ENCODE peak calls at places on chromosomes 13 and 19, in six cellular contexts. K, R, E, G, X and I are unnamed samples.
A peak's percentile ranks its signal among the peaks of the same experiment; 100 is the strongest.

GRCh38 chr13:31528176-31528575 is 211.2 kb upstream of the RXFP2 start:
- DNase-seq in K (no peak), R (no peak), E (no peak), G (no peak), X (no peak), I (no peak)

GRCh38 chr19:3080281-3080680 is 13.9 kb upstream of the GNA11 start:
- DNase-seq in K (no peak), R (no peak), E (no peak), G (no peak), X (no peak), I (no peak)

GRCh38 chr19:46404884-46405658 is 8.3 kb downstream of the CCDC8 start:
- DNase-seq in K (peak; percentile 53), R (no peak), E (peak; percentile 38), G (no peak), X (no peak), I (peak; percentile 70)

GRCh38 chr19:7689165-7689564 is 8.5 kb downstream of the TRAPPC5 start:
- DNase-seq in K (no peak), R (no peak), E (peak; percentile 82), G (no peak), X (no peak), I (no peak)

GRCh38 chr13:48268019-48268418 is 35.0 kb downstream of the ITM2B start:
- DNase-seq in K (no peak), R (no peak), E (no peak), G (no peak), X (no peak), I (no peak)

GRCh38 chr19:2883686-2884439 is 16.7 kb downstream of the ZNF556 start:
- DNase-seq in K (peak; percentile 72), R (no peak), E (no peak), G (no peak), X (no peak), I (no peak)

GRCh38 chr13:91347996-91348905 is 764 bp downstream of the MIR17HG start:
- DNase-seq in K (no peak), R (peak; percentile 50), E (peak; percentile 89), G (peak; percentile 83), X (no peak), I (peak; percentile 72)

GRCh38 chr19:4303778-4304508 is 455 bp upstream of the FSD1 start:
- DNase-seq in K (no peak), R (no peak), E (no peak), G (no peak), X (no peak), I (no peak)

GRCh38 chr13:87680298-87680697 is 9.1 kb downstream of the SLITRK5 start:
- DNase-seq in K (no peak), R (no peak), E (no peak), G (no peak), X (no peak), I (no peak)

GRCh38 chr19:54429176-54429495 is 13.9 kb downstream of the TTYH1 start:
- DNase-seq in K (no peak), R (no peak), E (no peak), G (no peak), X (no peak), I (no peak)

GRCh38 chr19:934865-935422 is 9.1 kb downstream of the ARID3A start:
- DNase-seq in K (peak; percentile 48), R (no peak), E (peak; percentile 97), G (peak; percentile 97), X (peak; percentile 11), I (no peak)

GRCh38 chr19:55118401-55118991 is 1.1 kb upstream of the PPP1R12C start:
- DNase-seq in K (peak; percentile 50), R (no peak), E (no peak), G (peak; percentile 77), X (no peak), I (no peak)

GRCh38 chr19:44865196-44865767 is 19.2 kb downstream of the NECTIN2 start:
- DNase-seq in K (no peak), R (no peak), E (no peak), G (no peak), X (no peak), I (no peak)

GRCh38 chr13:99064624-99065249 is 86.9 kb upstream of the DOCK9 start:
- DNase-seq in K (no peak), R (no peak), E (no peak), G (no peak), X (no peak), I (no peak)

GRCh38 chr13:42279986-42280385 is 8.0 kb downstream of the AKAP11 start:
- DNase-seq in K (no peak), R (no peak), E (no peak), G (no peak), X (no peak), I (no peak)

GRCh38 chr13:112346899-112347229 is 29.3 kb upstream of the SPACA7 start:
- DNase-seq in K (no peak), R (no peak), E (no peak), G (peak; percentile 21), X (no peak), I (no peak)

GRCh38 chr13:33612641-33613638 is 205.0 kb upstream of the RFC3 start:
- DNase-seq in K (no peak), R (no peak), E (no peak), G (no peak), X (no peak), I (no peak)

GRCh38 chr19:36207605-36208252 is 6.7 kb downstream of the ZNF565 start:
- DNase-seq in K (no peak), R (no peak), E (no peak), G (no peak), X (peak; percentile 73), I (peak; percentile 4)

GRCh38 chr19:39136225-39136940 is 10.8 kb downstream of the PAK4 start:
- DNase-seq in K (no peak), R (no peak), E (peak; percentile 44), G (no peak), X (no peak), I (no peak)

GRCh38 chr13:52686381-52686780 is 33.7 kb downstream of the SUGT1 start:
- DNase-seq in K (no peak), R (no peak), E (no peak), G (no peak), X (no peak), I (no peak)

GRCh38 chr13:50393641-50394040 is 378.4 kb downstream of the KCNRG start:
- DNase-seq in K (peak; percentile 32), R (no peak), E (no peak), G (no peak), X (no peak), I (no peak)

GRCh38 chr13:112998506-112999280 is 29.7 kb downstream of the MCF2L start:
- DNase-seq in K (no peak), R (no peak), E (no peak), G (no peak), X (no peak), I (no peak)

GRCh38 chr13:30654430-30654829 is 36.7 kb downstream of the USPL1 start:
- DNase-seq in K (no peak), R (no peak), E (no peak), G (no peak), X (no peak), I (no peak)

GRCh38 chr13:27279506-27279905 is 8.9 kb downstream of the RASL11A start:
- DNase-seq in K (no peak), R (no peak), E (no peak), G (no peak), X (no peak), I (no peak)

GRCh38 chr13:27283906-27284523 is 13.4 kb downstream of the RASL11A start:
- DNase-seq in K (peak; percentile 44), R (no peak), E (no peak), G (no peak), X (no peak), I (no peak)

GRCh38 chr13:27280841-27281240 is 10.2 kb downstream of the RASL11A start:
- DNase-seq in K (no peak), R (no peak), E (no peak), G (no peak), X (no peak), I (no peak)

GRCh38 chr13:27280009-27280646 is 9.5 kb downstream of the RASL11A start:
- DNase-seq in K (no peak), R (no peak), E (no peak), G (no peak), X (no peak), I (no peak)

GRCh38 chr13:27281420-27281819 is 10.8 kb downstream of the RASL11A start:
- DNase-seq in K (no peak), R (no peak), E (no peak), G (no peak), X (no peak), I (no peak)
- TF ChIP-seq CTCF in K (no peak), R (no peak), E (no peak), G (no peak), X (no peak), I (no peak)

DNA sequence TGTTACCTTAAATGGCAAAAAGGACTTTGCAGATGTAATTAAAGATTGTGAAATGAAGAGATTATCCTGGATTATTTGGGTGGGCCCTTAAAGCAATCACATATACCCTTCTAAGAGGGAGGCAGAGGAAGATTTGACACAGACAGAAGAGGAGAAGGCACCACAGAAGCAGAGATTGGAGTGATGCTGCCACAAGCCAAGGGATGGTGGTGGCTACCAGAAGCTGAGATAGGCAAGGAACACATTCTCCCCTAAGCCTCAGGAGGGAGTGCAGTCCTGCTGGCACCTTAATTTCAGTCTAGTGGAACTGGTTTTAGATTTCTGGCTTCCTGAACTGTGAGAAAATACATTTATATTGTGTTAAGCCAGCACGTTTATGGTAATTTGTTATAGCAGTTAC is 24.2 kb downstream of the DEDD2 start:
- DNase-seq in K (no peak), R (no peak), E (no peak), G (no peak), X (no peak), I (no peak)
- TF ChIP-seq CTCF in K (no peak), R (no peak), E (no peak), G (no peak), X (no peak), I (no peak)

DNA sequence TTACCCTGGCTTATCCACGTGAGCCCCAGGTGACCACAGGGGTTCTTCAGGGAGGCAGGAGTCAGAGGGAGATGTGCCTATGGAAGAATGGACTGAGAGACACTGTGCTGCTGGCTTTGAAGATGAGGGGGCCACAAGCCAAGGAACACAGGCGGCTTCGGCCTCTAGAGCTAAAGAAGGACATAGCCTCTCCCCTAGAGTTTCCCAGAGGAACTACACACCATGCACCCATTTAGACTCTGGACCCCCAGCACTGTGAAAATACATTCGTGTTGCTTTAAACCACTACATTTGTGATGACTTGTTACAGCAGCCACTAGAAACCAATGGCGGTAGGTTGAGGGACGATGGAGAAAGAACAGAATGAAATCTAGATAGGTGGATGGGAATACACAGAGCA is 13.7 kb upstream of the ATF5 start:
- DNase-seq in K (no peak), R (no peak), E (no peak), G (no peak), X (no peak), I (no peak)
- TF ChIP-seq CTCF in K (no peak), R (no peak), E (no peak), G (no peak), X (no peak), I (peak; percentile 19)

DNA sequence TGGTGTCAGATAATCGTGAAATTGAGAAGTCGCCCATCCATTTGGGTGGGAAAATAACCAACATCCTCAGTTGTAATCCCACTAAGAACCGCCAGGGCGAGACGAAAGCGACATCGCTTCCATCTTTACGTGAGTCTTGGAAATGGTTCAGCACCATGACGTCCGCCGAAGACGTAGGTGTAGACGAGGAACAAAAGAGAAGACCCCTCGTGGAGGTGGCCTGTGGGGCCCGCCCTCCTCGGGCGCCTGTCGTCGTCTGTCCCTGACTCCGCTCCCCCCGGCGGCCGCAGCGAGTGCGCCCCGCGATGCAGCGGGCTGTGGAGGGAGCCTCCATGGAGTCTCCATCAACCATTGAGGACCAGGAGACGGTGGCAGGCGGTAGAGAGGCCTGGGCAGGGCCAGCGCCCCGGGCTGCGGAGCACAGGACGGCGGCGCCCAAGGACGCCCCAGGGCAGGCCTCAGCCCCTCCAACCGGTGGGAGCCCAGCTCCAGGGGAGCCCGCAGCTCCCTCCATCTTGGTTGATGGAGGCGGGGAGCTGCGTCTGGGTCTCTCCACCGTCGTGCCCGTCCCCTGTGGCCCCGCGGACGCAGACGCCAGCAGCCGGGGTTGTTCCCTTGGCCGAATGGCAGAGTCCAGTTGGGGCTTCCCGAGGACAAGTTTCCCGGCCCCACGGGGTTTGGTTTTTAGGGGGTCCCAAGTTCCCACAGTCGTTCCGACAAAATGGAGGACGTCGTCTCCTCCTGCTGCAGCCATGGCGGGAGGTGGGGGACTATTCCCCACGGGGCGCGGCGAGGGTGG is 1.0 kb upstream of the ZMYM2 start:
- DNase-seq in K (peak; percentile 88), R (peak; percentile 69), E (peak; percentile 90), G (peak; percentile 84), X (peak; percentile 84), I (no peak)
- TF ChIP-seq CTCF in K (peak; percentile 65), R (peak; percentile 78), E (peak; percentile 77), G (peak; percentile 85), X (peak; percentile 58), I (peak; percentile 85)